ENCODE peak calls at places on chromosomes 3 and 15, in six cellular contexts. J, H, B, K, C and V are unnamed samples.

GRCh38 chr15:40893019-40893723 is 1.1 kb upstream of the VPS18 start:
- DNase-seq in J (no peak), H (no peak), B (peak; percentile 57), K (no peak), C (no peak), V (no peak)

GRCh38 chr3:124467980-124468902 is 262.0 kb upstream of the UMPS start:
- DNase-seq in J (peak; percentile 70), H (peak; percentile 71), B (peak; percentile 23), K (peak; percentile 66), C (peak; percentile 56), V (peak; percentile 42)

GRCh38 chr15:98506711-98507110 is 141.6 kb upstream of the IGF1R start:
- DNase-seq in J (no peak), H (no peak), B (no peak), K (no peak), C (no peak), V (no peak)

GRCh38 chr3:164460851-164461250 is 617.4 kb downstream of the SI start:
- DNase-seq in J (no peak), H (peak; percentile 47), B (no peak), K (no peak), C (no peak), V (no peak)

GRCh38 chr15:42069025-42069424 is 25.3 kb downstream of the PLA2G4D start:
- DNase-seq in J (no peak), H (no peak), B (no peak), K (no peak), C (no peak), V (no peak)

GRCh38 chr15:28001641-28002040 is 97.5 kb downstream of the OCA2 start:
- DNase-seq in J (no peak), H (no peak), B (no peak), K (no peak), C (no peak), V (no peak)

GRCh38 chr3:20073683-20074082 is 33.4 kb downstream of the KAT2B start:
- DNase-seq in J (peak; percentile 42), H (no peak), B (no peak), K (no peak), C (no peak), V (no peak)

GRCh38 chr15:26891448-26891881 is 24.6 kb downstream of the GABRA5 start:
- DNase-seq in J (peak; percentile 89), H (peak; percentile 75), B (no peak), K (peak; percentile 62), C (peak; percentile 83), V (peak; percentile 67)

GRCh38 chr3:64257096-64257755 is 32.0 kb upstream of the PRICKLE2 start:
- DNase-seq in J (peak; percentile 60), H (no peak), B (no peak), K (no peak), C (no peak), V (no peak)

GRCh38 chr3:53702776-53703175 is 143.4 kb downstream of the CHDH start:
- DNase-seq in J (no peak), H (peak; percentile 96), B (no peak), K (no peak), C (no peak), V (peak; percentile 43)

GRCh38 chr15:63335543-63336240 is 46.0 kb downstream of the CA12 start:
- DNase-seq in J (no peak), H (no peak), B (no peak), K (no peak), C (no peak), V (peak; percentile 86)

GRCh38 chr3:50390523-50391177 is 31.3 kb upstream of the TMEM115 start:
- DNase-seq in J (peak; percentile 62), H (peak; percentile 81), B (peak; percentile 55), K (no peak), C (peak; percentile 20), V (peak; percentile 95)

GRCh38 chr15:73918784-73919183 is 7.5 kb upstream of the LOXL1 start:
- DNase-seq in J (no peak), H (no peak), B (no peak), K (no peak), C (no peak), V (no peak)

GRCh38 chr3:170528731-170529130 is 57.1 kb downstream of the SLC7A14 start:
- DNase-seq in J (no peak), H (no peak), B (no peak), K (no peak), C (no peak), V (peak; percentile 51)

GRCh38 chr3:180433172-180433571 is 168.8 kb upstream of the TTC14 start:
- DNase-seq in J (no peak), H (no peak), B (no peak), K (no peak), C (no peak), V (no peak)

GRCh38 chr3:49399467-49399866 is 12.3 kb downstream of the RHOA start:
- DNase-seq in J (no peak), H (no peak), B (no peak), K (no peak), C (peak; percentile 53), V (no peak)

GRCh38 chr3:64484289-64484992 is 203.4 kb downstream of the ADAMTS9 start:
- DNase-seq in J (peak; percentile 90), H (peak; percentile 67), B (peak; percentile 87), K (peak; percentile 37), C (peak; percentile 60), V (peak; percentile 64)

GRCh38 chr15:99755692-99756409 is 22.6 kb upstream of the LYSMD4 start:
- DNase-seq in J (peak; percentile 87), H (peak; percentile 72), B (peak; percentile 52), K (peak; percentile 70), C (peak; percentile 70), V (peak; percentile 68)

GRCh38 chr3:50583897-50584296 is 14.6 kb downstream of the HEMK1 start:
- DNase-seq in J (no peak), H (no peak), B (no peak), K (no peak), C (no peak), V (no peak)

GRCh38 chr3:171094411-171094810 is 67.9 kb upstream of the SLC2A2 start:
- DNase-seq in J (no peak), H (no peak), B (no peak), K (no peak), C (no peak), V (no peak)

GRCh38 chr3:177050466-177051237 is 146.6 kb downstream of the TBL1XR1 start:
- DNase-seq in J (peak; percentile 63), H (peak; percentile 59), B (no peak), K (no peak), C (peak; percentile 34), V (peak; percentile 55)

GRCh38 chr3:124277516-124277890 is 285.6 kb upstream of the ROPN1 start:
- DNase-seq in J (peak; percentile 63), H (no peak), B (peak; percentile 35), K (no peak), C (no peak), V (no peak)

GRCh38 chr15:52086001-52086786 is 26.4 kb downstream of the BCL2L10 start:
- DNase-seq in J (no peak), H (no peak), B (no peak), K (no peak), C (no peak), V (no peak)